ENCODE peak calls at places on chromosomes 2 and 18, in ten cellular contexts. X, P, Y, G, T, A, O, F, N and S are unnamed samples.

GRCh38 chr18:77478619-77479018 is 229.0 kb downstream of the GALR1 start:
- DNase-seq in G (no peak), T (no peak), N (no peak), A (no peak), F (no peak), O (peak), Y (no peak), X (no peak), P (no peak), S (peak)

GRCh38 chr2:188485496-188485895 is 193.8 kb downstream of the GULP1 start:
- DNase-seq in X (no peak), N (no peak), Y (no peak), T (no peak), O (no peak), F (no peak), G (no peak), A (no peak), P (no peak), S (no peak)

GRCh38 chr18:75130591-75131274 is 78.2 kb downstream of the PTGR3 start:
- DNase-seq in O (no peak), T (no peak), G (no peak), X (no peak), F (no peak), A (peak), P (peak), N (no peak), Y (no peak), S (no peak)

GRCh38 chr2:47174731-47175361 is 19.7 kb upstream of the STPG4 start:
- DNase-seq in A (no peak), F (no peak), X (peak), N (peak), P (no peak), G (no peak), Y (peak), T (no peak), O (peak), S (peak)

GRCh38 chr2:202376460-202377307 is 557 bp downstream of the BMPR2 start:
- DNase-seq in G (no peak), N (no peak), Y (no peak), A (peak), O (peak), F (no peak), T (no peak), X (no peak), P (peak), S (no peak)

GRCh38 chr2:120768112-120769048 is 32.7 kb downstream of the GLI2 start:
- DNase-seq in N (no peak), G (no peak), T (no peak), Y (no peak), O (no peak), X (no peak), A (no peak), P (no peak), F (no peak), S (no peak)

GRCh38 chr18:13136056-13136688 is 82.4 kb upstream of the LDLRAD4 start:
- DNase-seq in N (peak), G (no peak), T (no peak), X (no peak), P (peak), F (no peak), O (peak), Y (peak), A (peak), S (no peak)

GRCh38 chr2:165877565-165878550 is 75.7 kb downstream of the TTC21B start:
- DNase-seq in A (no peak), Y (no peak), N (no peak), X (no peak), F (no peak), G (no peak), P (no peak), T (no peak), O (no peak), S (no peak)

GRCh38 chr2:58571181-58571852 is 330.2 kb upstream of the FANCL start:
- DNase-seq in T (no peak), G (peak), Y (peak), O (peak), P (no peak), A (no peak), X (peak), F (peak), N (peak), S (peak)

GRCh38 chr2:126998486-126998885 is 99.8 kb downstream of the TEX51 start:
- DNase-seq in X (no peak), N (no peak), A (no peak), P (no peak), G (no peak), F (no peak), T (no peak), Y (no peak), O (no peak), S (no peak)

GRCh38 chr18:65547046-65547445 is 203.8 kb upstream of the CDH7 start:
- DNase-seq in A (no peak), N (no peak), Y (no peak), F (no peak), X (no peak), G (no peak), T (no peak), O (no peak), P (no peak), S (no peak)

GRCh38 chr18:58362027-58362575 is 266.8 kb downstream of the ALPK2 start:
- DNase-seq in T (no peak), F (peak), N (no peak), A (no peak), P (no peak), O (no peak), G (no peak), X (no peak), Y (no peak), S (no peak)

GRCh38 chr2:190853659-190854386 is 26.8 kb upstream of the GLS start:
- DNase-seq in T (no peak), O (no peak), G (no peak), A (no peak), F (no peak), X (no peak), Y (peak), N (no peak), P (no peak), S (no peak)

GRCh38 chr18:2154278-2154677 is 417.0 kb downstream of the METTL4 start:
- DNase-seq in X (no peak), G (no peak), A (no peak), F (no peak), Y (no peak), O (no peak), T (no peak), N (no peak), P (no peak), S (no peak)

GRCh38 chr2:218003265-218003950 is 613 bp upstream of the TNS1 start:
- DNase-seq in N (no peak), A (no peak), T (no peak), P (no peak), Y (no peak), X (no peak), G (no peak), F (no peak), O (no peak), S (no peak)

GRCh38 chr2:102686479-102687439 is 67.4 kb downstream of the SLC9A2 start:
- DNase-seq in X (no peak), P (no peak), O (no peak), Y (no peak), F (no peak), G (no peak), T (no peak), N (peak), A (no peak), S (no peak)

GRCh38 chr2:2269989-2270562 is 61.0 kb downstream of the MYT1L start:
- DNase-seq in A (no peak), T (no peak), X (no peak), N (no peak), P (no peak), F (no peak), Y (no peak), G (no peak), O (no peak), S (no peak)

GRCh38 chr2:96319396-96319795 is 5.7 kb upstream of the ITPRIPL1 start:
- DNase-seq in N (no peak), O (no peak), P (no peak), X (no peak), Y (no peak), G (no peak), F (no peak), T (no peak), A (no peak), S (no peak)

GRCh38 chr18:28794459-28795245 is 617.7 kb upstream of the CDH2 start:
- DNase-seq in A (no peak), Y (no peak), X (no peak), N (no peak), P (no peak), G (no peak), T (no peak), O (no peak), F (peak), S (no peak)

GRCh38 chr2:212364106-212364505 is 174.5 kb downstream of the ERBB4 start:
- DNase-seq in O (no peak), Y (no peak), G (no peak), N (no peak), F (no peak), T (no peak), P (no peak), X (no peak), A (no peak), S (no peak)

GRCh38 chr2:11533278-11534077 is at the start of gene GREB1:
- DNase-seq in O (no peak), A (no peak), Y (no peak), F (no peak), G (no peak), N (no peak), X (no peak), P (no peak), T (no peak), S (peak)

GRCh38 chr2:62415019-62415431 is 91.0 kb downstream of the TMEM17 start:
- DNase-seq in T (no peak), G (no peak), Y (peak), F (no peak), X (no peak), P (no peak), N (peak), A (no peak), O (no peak), S (no peak)

GRCh38 chr2:44981714-44982108 is 27.5 kb downstream of the SIX2 start:
- DNase-seq in P (no peak), Y (peak), G (peak), O (peak), T (no peak), X (peak), N (peak), F (peak), A (peak), S (peak)

GRCh38 chr2:223529676-223530075 is 72.5 kb downstream of the SCG2 start:
- DNase-seq in T (no peak), X (no peak), A (no peak), G (no peak), N (no peak), Y (no peak), O (no peak), P (no peak), F (no peak), S (no peak)

GRCh38 chr2:151523825-151524224 is 114.1 kb downstream of the RIF1 start:
- DNase-seq in Y (no peak), N (no peak), G (no peak), T (no peak), A (no peak), X (no peak), F (no peak), O (no peak), P (no peak), S (no peak)